ENCODE peak calls at places on chromosomes 6 and 20, in six cellular contexts. One of them, this sample, is unnamed.

GRCh38 chr20:49343246-49343645 is 65.4 kb upstream of the ZNFX1 start:
- DNase-seq in cardiac fibroblast: peak; percentile 13
- DNase-seq in iris pigment epithelial cell: no peak
- DNase-seq in tibial artery: no peak
- DNase-seq in GM20000: no peak
- DNase-seq in NCI-H1436: no peak
- DNase-seq in this sample: no peak

GRCh38 chr20:53871541-53871940 is 198.9 kb downstream of the BCAS1 start:
- DNase-seq in cardiac fibroblast: no peak
- DNase-seq in iris pigment epithelial cell: no peak
- DNase-seq in tibial artery: no peak
- DNase-seq in GM20000: no peak
- DNase-seq in NCI-H1436: no peak
- DNase-seq in this sample: no peak

GRCh38 chr20:33408313-33408712 is 7.0 kb upstream of the CDK5RAP1 start:
- DNase-seq in cardiac fibroblast: no peak
- DNase-seq in iris pigment epithelial cell: no peak
- DNase-seq in tibial artery: no peak
- DNase-seq in GM20000: no peak
- DNase-seq in NCI-H1436: no peak
- DNase-seq in this sample: no peak

GRCh38 chr6:44001318-44001868 is 125.9 kb downstream of the MRPL14 start:
- DNase-seq in cardiac fibroblast: peak; percentile 28
- DNase-seq in iris pigment epithelial cell: peak; percentile 30
- DNase-seq in tibial artery: no peak
- DNase-seq in GM20000: peak; percentile 81
- DNase-seq in NCI-H1436: peak; percentile 74
- DNase-seq in this sample: no peak

GRCh38 chr6:154962751-154963150 is 32.4 kb upstream of the TIAM2 start:
- DNase-seq in cardiac fibroblast: peak; percentile 82
- DNase-seq in iris pigment epithelial cell: peak; percentile 94
- DNase-seq in tibial artery: peak; percentile 22
- DNase-seq in GM20000: no peak
- DNase-seq in NCI-H1436: no peak
- DNase-seq in this sample: no peak

GRCh38 chr6:112311950-112312547 is 35.1 kb upstream of the RFPL4B start:
- DNase-seq in cardiac fibroblast: peak; percentile 65
- DNase-seq in iris pigment epithelial cell: no peak
- DNase-seq in tibial artery: no peak
- DNase-seq in GM20000: peak; percentile 39
- DNase-seq in NCI-H1436: no peak
- DNase-seq in this sample: no peak

GRCh38 chr6:13454286-13455221 is 32.8 kb downstream of the GFOD1 start:
- DNase-seq in cardiac fibroblast: peak; percentile 56
- DNase-seq in iris pigment epithelial cell: peak; percentile 65
- DNase-seq in tibial artery: peak; percentile 62
- DNase-seq in GM20000: peak; percentile 30
- DNase-seq in NCI-H1436: no peak
- DNase-seq in this sample: peak; percentile 77

GRCh38 chr20:43295263-43295662 is 105.6 kb upstream of the PTPRT start:
- DNase-seq in cardiac fibroblast: no peak
- DNase-seq in iris pigment epithelial cell: no peak
- DNase-seq in tibial artery: no peak
- DNase-seq in GM20000: no peak
- DNase-seq in NCI-H1436: no peak
- DNase-seq in this sample: no peak

GRCh38 chr6:155371230-155371629 is 56.9 kb upstream of the TFB1M start:
- DNase-seq in cardiac fibroblast: no peak
- DNase-seq in iris pigment epithelial cell: no peak
- DNase-seq in tibial artery: no peak
- DNase-seq in GM20000: no peak
- DNase-seq in NCI-H1436: no peak
- DNase-seq in this sample: no peak

GRCh38 chr6:152121910-152122309 is 314.4 kb downstream of the ESR1 start:
- DNase-seq in cardiac fibroblast: no peak
- DNase-seq in iris pigment epithelial cell: no peak
- DNase-seq in tibial artery: no peak
- DNase-seq in GM20000: no peak
- DNase-seq in NCI-H1436: no peak
- DNase-seq in this sample: no peak

GRCh38 chr6:74742793-74743508 is 462.9 kb downstream of the COL12A1 start:
- DNase-seq in cardiac fibroblast: no peak
- DNase-seq in iris pigment epithelial cell: no peak
- DNase-seq in tibial artery: no peak
- DNase-seq in GM20000: peak; percentile 7
- DNase-seq in NCI-H1436: no peak
- DNase-seq in this sample: no peak

GRCh38 chr20:44683263-44684046 is 31.7 kb upstream of the CCN5 start:
- DNase-seq in cardiac fibroblast: peak; percentile 64
- DNase-seq in iris pigment epithelial cell: peak; percentile 50
- DNase-seq in tibial artery: no peak
- DNase-seq in GM20000: peak; percentile 84
- DNase-seq in NCI-H1436: no peak
- DNase-seq in this sample: no peak